ENCODE peak calls at places on chromosomes 6 and 20, in four cellular contexts. One of them, this sample, is unnamed.

GRCh38 chr20:32112862-32113261 is 3.3 kb downstream of the TM9SF4 start:
- DNase-seq in fibroblast of the aortic adventitia: no peak
- DNase-seq in GM13977: no peak
- DNase-seq in cardiac fibroblast: no peak
- DNase-seq in this sample: no peak

GRCh38 chr6:113858067-113858604 is 991 bp downstream of the MARCKS start:
- DNase-seq in cardiac fibroblast: peak; percentile 67
- DNase-seq in GM13977: peak; percentile 57
- DNase-seq in fibroblast of the aortic adventitia: peak; percentile 53
- DNase-seq in this sample: no peak

GRCh38 chr20:62522748-62523396 is 47.1 kb upstream of the GATA5 start:
- DNase-seq in fibroblast of the aortic adventitia: no peak
- DNase-seq in cardiac fibroblast: no peak
- DNase-seq in GM13977: no peak
- DNase-seq in this sample: no peak

GRCh38 chr6:170093658-170094596 is 197.0 kb downstream of the DLL1 start:
- DNase-seq in GM13977: no peak
- DNase-seq in cardiac fibroblast: no peak
- DNase-seq in fibroblast of the aortic adventitia: no peak
- DNase-seq in this sample: no peak

GRCh38 chr6:33343953-33344611 is 26.5 kb upstream of the ZBTB22 start:
- DNase-seq in GM13977: no peak
- DNase-seq in fibroblast of the aortic adventitia: no peak
- DNase-seq in cardiac fibroblast: no peak
- DNase-seq in this sample: no peak

GRCh38 chr20:49964964-49965780 is 17.6 kb upstream of the SNAI1 start:
- DNase-seq in GM13977: no peak
- DNase-seq in fibroblast of the aortic adventitia: peak; percentile 16
- DNase-seq in cardiac fibroblast: peak; percentile 52
- DNase-seq in this sample: peak; percentile 41

GRCh38 chr6:37538107-37538506 is 38.4 kb upstream of the CCDC167 start:
- DNase-seq in cardiac fibroblast: no peak
- DNase-seq in fibroblast of the aortic adventitia: no peak
- DNase-seq in GM13977: peak; percentile 58
- DNase-seq in this sample: peak; percentile 33

GRCh38 chr6:16334671-16335070 is 96.3 kb downstream of the GMPR start:
- DNase-seq in GM13977: no peak
- DNase-seq in fibroblast of the aortic adventitia: peak; percentile 91
- DNase-seq in cardiac fibroblast: peak; percentile 95
- DNase-seq in this sample: peak; percentile 87

GRCh38 chr6:110534731-110535164 is 58.3 kb upstream of the SLC22A16 start:
- DNase-seq in fibroblast of the aortic adventitia: peak; percentile 73
- DNase-seq in GM13977: no peak
- DNase-seq in cardiac fibroblast: peak; percentile 90
- DNase-seq in this sample: peak; percentile 83

GRCh38 chr6:47130086-47130485 is 88.0 kb upstream of the ADGRF1 start:
- DNase-seq in cardiac fibroblast: no peak
- DNase-seq in fibroblast of the aortic adventitia: no peak
- DNase-seq in GM13977: no peak
- DNase-seq in this sample: no peak

GRCh38 chr6:111478064-111478476 is 4.9 kb downstream of the REV3L start:
- DNase-seq in cardiac fibroblast: peak; percentile 57
- DNase-seq in GM13977: no peak
- DNase-seq in fibroblast of the aortic adventitia: peak; percentile 49
- DNase-seq in this sample: peak; percentile 80

GRCh38 chr6:82681119-82681714 is 317.6 kb downstream of the TPBG start:
- DNase-seq in cardiac fibroblast: no peak
- DNase-seq in fibroblast of the aortic adventitia: peak; percentile 4
- DNase-seq in GM13977: no peak
- DNase-seq in this sample: no peak

GRCh38 chr6:166502453-166502852 is 84.0 kb downstream of the RAMACL start:
- DNase-seq in cardiac fibroblast: no peak
- DNase-seq in fibroblast of the aortic adventitia: no peak
- DNase-seq in GM13977: no peak
- DNase-seq in this sample: no peak

GRCh38 chr6:128007658-128008057 is 106.8 kb upstream of the THEMIS start:
- DNase-seq in cardiac fibroblast: no peak
- DNase-seq in GM13977: no peak
- DNase-seq in fibroblast of the aortic adventitia: no peak
- DNase-seq in this sample: no peak

GRCh38 chr20:48010623-48011022 is 225.3 kb upstream of the SULF2 start:
- DNase-seq in cardiac fibroblast: no peak
- DNase-seq in fibroblast of the aortic adventitia: no peak
- DNase-seq in GM13977: no peak
- DNase-seq in this sample: no peak

GRCh38 chr6:157223021-157223430 is 100.3 kb downstream of the TMEM242 start:
- DNase-seq in GM13977: no peak
- DNase-seq in fibroblast of the aortic adventitia: no peak
- DNase-seq in cardiac fibroblast: no peak
- DNase-seq in this sample: no peak

GRCh38 chr6:38164131-38164481 is 344.6 kb downstream of the ZFAND3 start:
- DNase-seq in cardiac fibroblast: no peak
- DNase-seq in fibroblast of the aortic adventitia: no peak
- DNase-seq in GM13977: no peak
- DNase-seq in this sample: no peak

GRCh38 chr20:53387983-53388675 is 205.5 kb downstream of the ZNF217 start:
- DNase-seq in cardiac fibroblast: no peak
- DNase-seq in GM13977: no peak
- DNase-seq in fibroblast of the aortic adventitia: no peak
- DNase-seq in this sample: no peak

GRCh38 chr6:69704916-69705315 is 91.9 kb downstream of the LMBRD1 start:
- DNase-seq in GM13977: no peak
- DNase-seq in fibroblast of the aortic adventitia: peak; percentile 60
- DNase-seq in cardiac fibroblast: peak; percentile 55
- DNase-seq in this sample: no peak

GRCh38 chr6:12269100-12269499 is 21.1 kb upstream of the EDN1 start:
- DNase-seq in GM13977: no peak
- DNase-seq in cardiac fibroblast: no peak
- DNase-seq in fibroblast of the aortic adventitia: no peak
- DNase-seq in this sample: no peak

GRCh38 chr6:1916334-1916985 is 306.7 kb downstream of the FOXC1 start:
- DNase-seq in GM13977: no peak
- DNase-seq in fibroblast of the aortic adventitia: peak; percentile 55
- DNase-seq in cardiac fibroblast: peak; percentile 73
- DNase-seq in this sample: peak; percentile 62

GRCh38 chr6:170224694-170225660 is 65.9 kb downstream of the DLL1 start:
- DNase-seq in cardiac fibroblast: no peak
- DNase-seq in fibroblast of the aortic adventitia: no peak
- DNase-seq in GM13977: no peak
- DNase-seq in this sample: peak; percentile 38

GRCh38 chr6:152745509-152746171 is 5.0 kb upstream of the VIP start:
- DNase-seq in cardiac fibroblast: no peak
- DNase-seq in fibroblast of the aortic adventitia: no peak
- DNase-seq in GM13977: no peak
- DNase-seq in this sample: no peak

GRCh38 chr6:118383924-118384323 is 164.2 kb upstream of the PLN start:
- DNase-seq in cardiac fibroblast: no peak
- DNase-seq in GM13977: no peak
- DNase-seq in fibroblast of the aortic adventitia: no peak
- DNase-seq in this sample: no peak

GRCh38 chr6:25302677-25303128 is 23.5 kb downstream of the CARMIL1 start:
- DNase-seq in GM13977: no peak
- DNase-seq in cardiac fibroblast: peak; percentile 90
- DNase-seq in fibroblast of the aortic adventitia: peak; percentile 84
- DNase-seq in this sample: peak; percentile 80

GRCh38 chr20:8895472-8895871 is 173.4 kb upstream of the PLCB4 start:
- DNase-seq in GM13977: no peak
- DNase-seq in cardiac fibroblast: no peak
- DNase-seq in fibroblast of the aortic adventitia: no peak
- DNase-seq in this sample: no peak

GRCh38 chr20:48626226-48626937 is 201.4 kb downstream of the PREX1 start:
- DNase-seq in GM13977: no peak
- DNase-seq in fibroblast of the aortic adventitia: no peak
- DNase-seq in cardiac fibroblast: peak; percentile 28
- DNase-seq in this sample: no peak

GRCh38 chr6:109653264-109653663 is 37.7 kb downstream of the AK9 start:
- DNase-seq in cardiac fibroblast: no peak
- DNase-seq in fibroblast of the aortic adventitia: peak; percentile 23
- DNase-seq in GM13977: no peak
- DNase-seq in this sample: no peak

GRCh38 chr6:139747154-139747553 is 372.7 kb upstream of the CITED2 start:
- DNase-seq in GM13977: no peak
- DNase-seq in fibroblast of the aortic adventitia: no peak
- DNase-seq in cardiac fibroblast: no peak
- DNase-seq in this sample: no peak

GRCh38 chr6:79453558-79454042 is 83.6 kb downstream of the LCA5 start:
- DNase-seq in fibroblast of the aortic adventitia: peak; percentile 62
- DNase-seq in cardiac fibroblast: peak; percentile 81
- DNase-seq in GM13977: no peak
- DNase-seq in this sample: no peak

GRCh38 chr20:35698298-35699126 is 640 bp downstream of the NFS1 start:
- DNase-seq in cardiac fibroblast: no peak
- DNase-seq in fibroblast of the aortic adventitia: no peak
- DNase-seq in GM13977: peak; percentile 50
- DNase-seq in this sample: no peak

GRCh38 chr20:6974819-6975218 is 207.3 kb downstream of the BMP2 start:
- DNase-seq in cardiac fibroblast: no peak
- DNase-seq in fibroblast of the aortic adventitia: no peak
- DNase-seq in GM13977: no peak
- DNase-seq in this sample: no peak

GRCh38 chr6:44234101-44235090 is 11.0 kb downstream of the SLC29A1 start:
- DNase-seq in fibroblast of the aortic adventitia: peak; percentile 85
- DNase-seq in cardiac fibroblast: peak; percentile 76
- DNase-seq in GM13977: peak; percentile 71
- DNase-seq in this sample: peak; percentile 70

GRCh38 chr6:151121900-151122299 is 117.9 kb upstream of the AKAP12 start:
- DNase-seq in fibroblast of the aortic adventitia: no peak
- DNase-seq in GM13977: no peak
- DNase-seq in cardiac fibroblast: no peak
- DNase-seq in this sample: no peak

GRCh38 chr6:149923327-149923986 is 536 bp upstream of the RAET1G start:
- DNase-seq in fibroblast of the aortic adventitia: no peak
- DNase-seq in cardiac fibroblast: no peak
- DNase-seq in GM13977: no peak
- DNase-seq in this sample: no peak

GRCh38 chr6:35897036-35897435 is 23.9 kb downstream of the SRPK1 start:
- DNase-seq in fibroblast of the aortic adventitia: no peak
- DNase-seq in cardiac fibroblast: no peak
- DNase-seq in GM13977: no peak
- DNase-seq in this sample: no peak

GRCh38 chr6:170347091-170347490 is 40.5 kb downstream of the FAM120B start:
- DNase-seq in fibroblast of the aortic adventitia: no peak
- DNase-seq in cardiac fibroblast: no peak
- DNase-seq in GM13977: peak; percentile 55
- DNase-seq in this sample: no peak

GRCh38 chr6:138997136-138997535 is 9.1 kb upstream of the REPS1 start:
- DNase-seq in cardiac fibroblast: no peak
- DNase-seq in GM13977: no peak
- DNase-seq in fibroblast of the aortic adventitia: no peak
- DNase-seq in this sample: no peak

GRCh38 chr20:20297181-20297580 is 70.7 kb upstream of the INSM1 start:
- DNase-seq in cardiac fibroblast: no peak
- DNase-seq in fibroblast of the aortic adventitia: no peak
- DNase-seq in GM13977: no peak
- DNase-seq in this sample: no peak

This sample was measured in HT1080.